ENCODE peak calls at places on chromosomes 4 and X, in five cellular contexts. One of them, this sample, is unnamed.

GRCh38 chrX:149151805-149152757 is 353.0 kb downstream of the IDS start:
- DNase-seq in AG09309: no peak
- DNase-seq in esophagus squamous epithelium: no peak
- DNase-seq in AG04449: peak
- DNase-seq in H1: no peak
- DNase-seq in this sample: no peak

GRCh38 chr4:1236103-1236641 is 12.8 kb downstream of the CTBP1 start:
- DNase-seq in AG09309: no peak
- DNase-seq in esophagus squamous epithelium: no peak
- DNase-seq in AG04449: no peak
- DNase-seq in H1: no peak
- DNase-seq in this sample: no peak

GRCh38 chrX:12441376-12442128 is 303.3 kb downstream of the FRMPD4 start:
- DNase-seq in AG09309: peak
- DNase-seq in esophagus squamous epithelium: no peak
- DNase-seq in AG04449: peak
- DNase-seq in H1: no peak
- DNase-seq in this sample: no peak

GRCh38 chr4:138845664-138846063 is 169.9 kb upstream of the NOCT start:
- DNase-seq in AG09309: no peak
- DNase-seq in esophagus squamous epithelium: no peak
- DNase-seq in AG04449: no peak
- DNase-seq in H1: no peak
- DNase-seq in this sample: no peak

GRCh38 chr4:161581262-161581661 is 582.5 kb downstream of the FSTL5 start:
- DNase-seq in AG09309: peak
- DNase-seq in esophagus squamous epithelium: no peak
- DNase-seq in AG04449: no peak
- DNase-seq in H1: no peak
- DNase-seq in this sample: no peak

GRCh38 chrX:40303256-40304077 is 205.7 kb upstream of the BCOR start:
- DNase-seq in AG09309: no peak
- DNase-seq in esophagus squamous epithelium: no peak
- DNase-seq in AG04449: no peak
- DNase-seq in H1: no peak
- DNase-seq in this sample: no peak

GRCh38 chr4:186932196-186932595 is 208.5 kb upstream of the FAT1 start:
- DNase-seq in AG09309: no peak
- DNase-seq in esophagus squamous epithelium: no peak
- DNase-seq in AG04449: no peak
- DNase-seq in H1: no peak
- DNase-seq in this sample: no peak

GRCh38 chr4:139958738-139959096 is 195.3 kb downstream of the MAML3 start:
- DNase-seq in AG09309: no peak
- DNase-seq in esophagus squamous epithelium: no peak
- DNase-seq in AG04449: no peak
- DNase-seq in H1: no peak
- DNase-seq in this sample: no peak

GRCh38 chr4:16217300-16218051 is 8.8 kb downstream of the TAPT1 start:
- DNase-seq in AG09309: no peak
- DNase-seq in esophagus squamous epithelium: no peak
- DNase-seq in AG04449: no peak
- DNase-seq in H1: no peak
- DNase-seq in this sample: no peak

GRCh38 chr4:21982087-21982486 is 33.5 kb upstream of the KCNIP4 start:
- DNase-seq in AG09309: no peak
- DNase-seq in esophagus squamous epithelium: no peak
- DNase-seq in AG04449: no peak
- DNase-seq in H1: no peak
- DNase-seq in this sample: no peak

GRCh38 chr4:21973850-21974249 is 25.3 kb upstream of the KCNIP4 start:
- DNase-seq in AG09309: no peak
- DNase-seq in esophagus squamous epithelium: no peak
- DNase-seq in AG04449: no peak
- DNase-seq in H1: no peak
- DNase-seq in this sample: no peak

GRCh38 chr4:21976166-21976565 is 27.6 kb upstream of the KCNIP4 start:
- DNase-seq in AG09309: no peak
- DNase-seq in esophagus squamous epithelium: no peak
- DNase-seq in AG04449: no peak
- DNase-seq in H1: no peak
- DNase-seq in this sample: no peak

DNA sequence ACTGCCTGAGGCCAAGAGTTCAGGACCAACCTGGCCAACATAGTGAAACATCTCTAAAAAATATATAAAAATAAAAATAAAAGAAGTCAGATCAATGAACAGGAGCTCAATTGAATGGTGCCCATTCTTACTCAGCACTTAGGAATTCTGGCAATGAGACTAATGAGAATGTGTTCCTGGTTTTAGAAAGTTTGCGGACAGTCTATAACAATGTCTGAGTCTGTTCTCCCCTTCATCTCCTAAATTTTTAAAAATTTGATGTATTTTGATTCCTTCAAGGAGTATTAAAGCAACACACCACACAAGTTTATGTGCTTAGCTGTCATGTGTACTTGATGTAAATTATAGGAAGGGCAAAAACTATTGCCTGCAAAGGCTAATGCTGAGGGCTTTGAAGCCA is 30.6 kb upstream of the KCNIP4 start:
- DNase-seq in AG09309: no peak
- DNase-seq in esophagus squamous epithelium: no peak
- DNase-seq in AG04449: no peak
- DNase-seq in H1: no peak
- DNase-seq in this sample: no peak
- TF ChIP-seq CTCF in AG09309: no peak
- TF ChIP-seq CTCF in esophagus squamous epithelium: no peak
- TF ChIP-seq CTCF in AG04449: no peak
- TF ChIP-seq CTCF in H1: no peak
- TF ChIP-seq CTCF in this sample: no peak

GRCh38 chrX:70436380-70436779 is 8.3 kb upstream of the DLG3 start:
- DNase-seq in AG09309: no peak
- DNase-seq in esophagus squamous epithelium: no peak
- DNase-seq in AG04449: no peak
- DNase-seq in H1: peak
- DNase-seq in this sample: no peak
- TF ChIP-seq CTCF in AG09309: no peak
- TF ChIP-seq CTCF in esophagus squamous epithelium: no peak
- TF ChIP-seq CTCF in AG04449: no peak
- TF ChIP-seq CTCF in H1: no peak
- TF ChIP-seq CTCF in this sample: no peak

DNA sequence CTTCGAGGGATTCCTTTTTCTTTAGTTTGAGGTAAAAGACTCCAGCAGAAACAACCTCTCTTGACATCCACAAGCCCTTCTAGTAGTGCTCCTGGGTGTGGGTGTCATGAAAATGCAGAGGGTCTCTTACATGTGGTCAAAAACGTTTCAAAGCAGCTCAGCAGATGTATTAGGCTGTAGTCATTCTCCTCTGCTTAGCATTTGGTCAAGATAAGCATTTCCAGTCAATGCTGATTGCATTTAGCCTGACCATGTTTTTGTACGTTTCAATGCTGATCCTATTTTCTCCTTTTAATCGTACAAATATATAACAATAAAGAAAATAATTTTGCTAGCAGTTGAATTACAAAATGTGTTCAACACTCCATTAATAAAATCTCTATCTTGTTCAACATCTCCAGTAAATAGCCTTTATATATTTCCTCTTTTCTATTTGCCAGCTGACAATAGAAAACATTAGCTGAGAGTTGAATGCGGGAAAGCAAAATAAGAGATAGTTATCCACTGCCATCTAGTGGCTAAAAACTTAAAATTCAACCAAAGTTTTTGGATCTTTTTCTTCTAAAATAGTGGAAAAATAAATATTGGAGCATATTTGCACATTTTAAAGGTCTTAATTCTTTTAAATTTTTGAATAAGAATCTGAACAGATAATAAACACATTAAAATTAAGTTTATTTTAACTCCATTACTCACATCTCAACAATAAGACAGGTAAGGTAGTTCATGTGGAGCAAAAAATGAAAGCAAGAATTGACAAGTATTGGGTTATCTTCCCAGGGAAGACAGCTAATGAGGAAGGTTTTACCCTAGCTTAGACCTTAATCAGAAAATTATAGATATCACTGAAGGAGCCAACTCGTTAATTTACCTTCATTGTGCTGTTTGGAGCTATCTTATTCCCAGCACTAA is 15.2 kb upstream of the PACRGL start:
- DNase-seq in AG09309: no peak
- DNase-seq in esophagus squamous epithelium: no peak
- DNase-seq in AG04449: no peak
- DNase-seq in H1: no peak
- DNase-seq in this sample: no peak
- TF ChIP-seq CTCF in AG09309: peak
- TF ChIP-seq CTCF in esophagus squamous epithelium: peak
- TF ChIP-seq CTCF in AG04449: peak
- TF ChIP-seq CTCF in H1: no peak
- TF ChIP-seq CTCF in this sample: no peak

GRCh38 chr4:156972370-156972980 is 876 bp upstream of the PDGFC start:
- DNase-seq in AG09309: no peak
- DNase-seq in esophagus squamous epithelium: no peak
- DNase-seq in AG04449: no peak
- DNase-seq in H1: no peak
- DNase-seq in this sample: no peak

GRCh38 chr4:156971168-156971601 is 414 bp downstream of the PDGFC start:
- DNase-seq in AG09309: no peak
- DNase-seq in esophagus squamous epithelium: no peak
- DNase-seq in AG04449: no peak
- DNase-seq in H1: peak
- DNase-seq in this sample: no peak

GRCh38 chr4:156970501-156971167 is 965 bp downstream of the PDGFC start:
- DNase-seq in AG09309: no peak
- DNase-seq in esophagus squamous epithelium: peak
- DNase-seq in AG04449: no peak
- DNase-seq in H1: peak
- DNase-seq in this sample: peak

GRCh38 chr4:156974264-156974663 is 2.7 kb upstream of the PDGFC start:
- DNase-seq in AG09309: peak
- DNase-seq in esophagus squamous epithelium: no peak
- DNase-seq in AG04449: no peak
- DNase-seq in H1: no peak
- DNase-seq in this sample: no peak

DNA sequence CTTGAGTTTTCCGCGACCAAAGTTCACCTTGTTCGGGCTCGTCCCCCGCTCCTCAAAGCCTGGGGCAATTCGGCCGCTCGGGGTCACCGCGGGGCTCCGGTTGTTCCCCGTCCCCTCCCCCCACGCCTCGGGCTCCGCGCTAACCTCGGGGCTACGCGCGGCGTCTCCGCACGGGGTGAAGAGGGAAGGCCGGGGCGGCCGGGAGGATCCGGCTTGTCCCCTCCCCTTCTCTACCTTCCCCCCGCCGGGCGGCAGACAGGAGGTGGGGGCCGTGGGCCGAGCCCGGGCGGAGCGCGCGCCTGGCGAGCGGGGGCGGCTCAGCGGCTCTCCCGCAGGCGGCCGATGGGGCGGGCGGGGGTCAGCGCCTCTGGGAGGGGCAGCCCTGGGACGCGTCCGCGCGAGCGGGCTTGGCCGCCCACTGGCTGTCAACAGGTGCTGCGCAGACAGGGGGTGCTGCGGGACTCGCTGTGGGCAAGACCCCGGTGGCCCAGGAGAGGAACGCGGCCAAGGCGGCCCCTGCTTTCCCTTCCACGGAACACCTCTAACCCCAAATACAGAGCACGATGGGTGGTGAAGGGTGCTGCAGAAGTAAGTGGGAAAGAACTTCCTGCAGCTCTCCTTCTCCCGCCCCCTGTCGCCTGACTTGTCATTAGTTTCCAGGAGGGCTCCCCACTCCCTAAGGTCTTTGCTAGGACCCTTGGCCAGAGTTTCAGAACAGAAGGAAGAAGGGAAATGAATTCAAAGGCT is at the start of gene PDGFC:
- DNase-seq in AG09309: no peak
- DNase-seq in esophagus squamous epithelium: no peak
- DNase-seq in AG04449: no peak
- DNase-seq in H1: peak
- DNase-seq in this sample: peak
- TF ChIP-seq CTCF in AG09309: peak
- TF ChIP-seq CTCF in esophagus squamous epithelium: no peak
- TF ChIP-seq CTCF in AG04449: peak
- TF ChIP-seq CTCF in H1: peak
- TF ChIP-seq CTCF in this sample: no peak

GRCh38 chr4:178356725-178357124 is 914.5 kb upstream of the AGA start:
- DNase-seq in AG09309: no peak
- DNase-seq in esophagus squamous epithelium: no peak
- DNase-seq in AG04449: no peak
- DNase-seq in H1: no peak
- DNase-seq in this sample: no peak
- TF ChIP-seq CTCF in AG09309: no peak
- TF ChIP-seq CTCF in esophagus squamous epithelium: no peak
- TF ChIP-seq CTCF in AG04449: no peak
- TF ChIP-seq CTCF in H1: no peak
- TF ChIP-seq CTCF in this sample: no peak

GRCh38 chr4:42637861-42638260 is 19.0 kb downstream of the ATP8A1 start:
- DNase-seq in AG09309: no peak
- DNase-seq in esophagus squamous epithelium: no peak
- DNase-seq in AG04449: no peak
- DNase-seq in H1: no peak
- DNase-seq in this sample: no peak

GRCh38 chr4:42636591-42636990 is 20.3 kb downstream of the ATP8A1 start:
- DNase-seq in AG09309: no peak
- DNase-seq in esophagus squamous epithelium: no peak
- DNase-seq in AG04449: no peak
- DNase-seq in H1: no peak
- DNase-seq in this sample: no peak

GRCh38 chr4:42637104-42637503 is 19.8 kb downstream of the ATP8A1 start:
- DNase-seq in AG09309: no peak
- DNase-seq in esophagus squamous epithelium: no peak
- DNase-seq in AG04449: no peak
- DNase-seq in H1: no peak
- DNase-seq in this sample: no peak

GRCh38 chr4:42638993-42639392 is 17.9 kb downstream of the ATP8A1 start:
- DNase-seq in AG09309: no peak
- DNase-seq in esophagus squamous epithelium: no peak
- DNase-seq in AG04449: no peak
- DNase-seq in H1: no peak
- DNase-seq in this sample: no peak

DNA sequence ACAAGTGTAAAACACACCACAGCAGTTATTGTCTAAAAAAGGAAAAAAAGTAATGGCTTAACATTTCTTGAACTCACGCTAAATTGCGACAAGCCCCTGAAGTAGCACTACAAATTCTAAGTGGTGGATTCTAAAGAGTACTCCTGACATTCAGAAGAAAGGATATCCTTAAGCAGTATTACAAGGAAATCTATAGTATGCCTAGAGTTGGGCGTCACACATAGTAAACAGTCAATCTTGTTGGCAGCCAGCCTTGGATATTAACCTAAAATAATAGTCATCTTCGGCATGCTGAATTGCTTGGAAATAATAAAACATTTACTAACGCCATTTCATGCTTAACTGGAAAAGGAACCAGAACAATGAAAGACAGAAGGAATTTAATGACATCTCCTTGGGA is 18.6 kb downstream of the ATP8A1 start:
- DNase-seq in AG09309: no peak
- DNase-seq in esophagus squamous epithelium: no peak
- DNase-seq in AG04449: no peak
- DNase-seq in H1: no peak
- DNase-seq in this sample: no peak
- TF ChIP-seq CTCF in AG09309: no peak
- TF ChIP-seq CTCF in esophagus squamous epithelium: no peak
- TF ChIP-seq CTCF in AG04449: no peak
- TF ChIP-seq CTCF in H1: no peak
- TF ChIP-seq CTCF in this sample: no peak